ENCODE peak calls at places on chromosomes 12 and 14, in eight cellular contexts. B is GM12892, K is epithelial cell of prostate, C is T-helper 1 cell, J is psoas muscle, V is neural crest cell, D is GM13976, O is activated T-helper 1 cell treated with Interleukin-2 at 50 U/mL for 16 hours. X is an unnamed sample.

GRCh38 chr14:72643317-72643801 is 250.5 kb downstream of the DPF3 start:
- DNase-seq in O (no peak), K (peak), J (peak), D (no peak), B (no peak), C (no peak), V (no peak), X (no peak)

GRCh38 chr12:13099910-13100609 is 3.4 kb downstream of the GSG1 start:
- DNase-seq in V (no peak), K (peak), O (no peak), J (no peak), D (no peak), B (no peak), C (no peak), X (no peak)

GRCh38 chr12:98151984-98152383 is 363.4 kb upstream of the TMPO start:
- DNase-seq in D (no peak), B (no peak), C (no peak), K (no peak), J (no peak), O (no peak), V (no peak), X (no peak)

GRCh38 chr12:27083861-27084271 is 1.5 kb upstream of the C12orf71 start:
- DNase-seq in D (no peak), C (no peak), O (no peak), B (no peak), V (peak), J (no peak), K (no peak), X (no peak)

GRCh38 chr14:52741865-52742264 is 11.9 kb downstream of the STYX start:
- DNase-seq in V (no peak), B (no peak), O (no peak), D (peak), J (no peak), K (no peak), C (no peak), X (no peak)

GRCh38 chr12:54601841-54602240 is 13.4 kb upstream of the PPP1R1A start:
- DNase-seq in K (no peak), C (no peak), D (no peak), O (no peak), V (no peak), J (no peak), B (no peak), X (no peak)

GRCh38 chr14:80364274-80364673 is 153.0 kb upstream of the DIO2 start:
- DNase-seq in C (no peak), B (no peak), D (no peak), O (no peak), V (no peak), K (no peak), J (no peak), X (no peak)

GRCh38 chr12:884746-885414 is 64.6 kb downstream of the RAD52 start:
- DNase-seq in O (no peak), D (no peak), K (no peak), C (no peak), J (no peak), B (no peak), V (no peak), X (no peak)

GRCh38 chr12:4005851-4006400 is 132.7 kb upstream of the PARP11 start:
- DNase-seq in C (no peak), J (no peak), K (no peak), D (no peak), B (no peak), O (no peak), V (no peak), X (no peak)

GRCh38 chr14:69034612-69035262 is 55.6 kb upstream of the ACTN1 start:
- DNase-seq in B (no peak), O (no peak), D (no peak), J (no peak), C (no peak), V (no peak), K (no peak), X (no peak)

GRCh38 chr12:121990692-121991603 is 30.7 kb upstream of the BCL7A start:
- DNase-seq in O (no peak), J (no peak), K (no peak), C (no peak), B (no peak), D (peak), V (no peak), X (no peak)

GRCh38 chr12:15534322-15534721 is 212.0 kb downstream of the PTPRO start:
- DNase-seq in K (no peak), C (no peak), D (no peak), V (no peak), O (no peak), B (no peak), J (no peak), X (no peak)

GRCh38 chr12:51185171-51185717 is 12.3 kb upstream of the TFCP2 start:
- DNase-seq in K (no peak), O (no peak), J (no peak), B (no peak), C (no peak), D (no peak), V (no peak), X (no peak)

GRCh38 chr14:68564236-68564825 is 228.5 kb downstream of the ZFP36L1 start:
- DNase-seq in V (no peak), D (no peak), B (no peak), C (no peak), O (no peak), J (no peak), K (no peak), X (no peak)

GRCh38 chr12:1936406-1937320 is 18.2 kb upstream of the CACNA2D4 start:
- DNase-seq in J (peak), V (no peak), C (no peak), O (no peak), K (peak), B (no peak), D (no peak), X (no peak)

GRCh38 chr14:87994974-87995373 is 2.0 kb upstream of the GALC start:
- DNase-seq in D (peak), K (no peak), B (no peak), V (no peak), C (no peak), O (no peak), J (no peak), X (no peak)

GRCh38 chr14:78448483-78449094 is 278.4 kb downstream of the NRXN3 start:
- DNase-seq in O (no peak), C (no peak), K (no peak), J (peak), D (peak), V (peak), B (peak), X (peak)

GRCh38 chr12:113744802-113745395 is 221.2 kb downstream of the RBM19 start:
- DNase-seq in J (no peak), K (no peak), B (no peak), V (no peak), D (no peak), O (no peak), C (no peak), X (no peak)